ENCODE peak calls at places on chromosomes 11 and 22, in eight cellular contexts. G, F, P, L, B, K, R and I are unnamed samples.

GRCh38 chr11:1388763-1389102 is 1.0 kb upstream of the BRSK2 start:
- DNase-seq in K (no peak), F (no peak), P (no peak), B (no peak), L (no peak), R (no peak), G (no peak), I (no peak)

GRCh38 chr11:107467754-107468153 is 10.1 kb upstream of the CWF19L2 start:
- DNase-seq in B (no peak), R (no peak), P (no peak), L (no peak), K (no peak), G (no peak), F (no peak), I (no peak)

GRCh38 chr11:3709977-3710376 is 38.8 kb upstream of the CHRNA10 start:
- DNase-seq in F (no peak), R (peak; percentile 55), B (no peak), L (no peak), G (peak; percentile 23), P (peak; percentile 54), K (no peak), I (peak; percentile 80)

GRCh38 chr11:33264926-33265325 is 7.7 kb downstream of the HIPK3 start:
- DNase-seq in B (no peak), F (no peak), P (no peak), K (no peak), R (no peak), L (no peak), G (no peak), I (no peak)

GRCh38 chr11:33652001-33652400 is 48.6 kb downstream of the C11orf91 start:
- DNase-seq in R (no peak), L (no peak), F (no peak), P (no peak), B (no peak), G (no peak), K (no peak), I (no peak)

GRCh38 chr22:20946080-20946986 is 20.7 kb upstream of the AIFM3 start:
- DNase-seq in B (no peak), L (peak; percentile 64), P (peak; percentile 24), K (no peak), G (peak; percentile 35), F (peak; percentile 52), R (no peak), I (no peak)

GRCh38 chr11:110430267-110431211 is 791 bp downstream of the FDX1 start:
- DNase-seq in F (peak; percentile 50), K (no peak), P (peak; percentile 47), L (peak; percentile 38), G (peak; percentile 61), R (peak; percentile 48), B (no peak), I (no peak)

GRCh38 chr11:72683782-72684200 is 9.6 kb upstream of the PDE2A start:
- DNase-seq in P (peak; percentile 43), B (no peak), R (peak; percentile 38), L (peak; percentile 49), K (no peak), F (peak; percentile 37), G (peak; percentile 49), I (no peak)

GRCh38 chr11:118608268-118609214 is 1.1 kb downstream of the PHLDB1 start:
- DNase-seq in K (no peak), P (peak; percentile 84), R (peak; percentile 91), F (peak; percentile 92), L (no peak), B (no peak), G (peak; percentile 92), I (no peak)

GRCh38 chr11:34706709-34707461 is 86.0 kb downstream of the EHF start:
- DNase-seq in K (no peak), R (peak; percentile 5), G (no peak), F (no peak), P (no peak), B (no peak), L (no peak), I (no peak)

GRCh38 chr11:46275964-46276641 is 1.4 kb upstream of the CREB3L1 start:
- DNase-seq in R (no peak), B (no peak), L (peak; percentile 76), F (no peak), P (no peak), G (no peak), K (no peak), I (no peak)

GRCh38 chr11:68977781-68978625 is 2.8 kb downstream of the MRGPRD start:
- DNase-seq in G (no peak), R (no peak), P (no peak), K (no peak), L (no peak), F (no peak), B (no peak), I (no peak)

GRCh38 chr22:17890245-17890671 is 116.0 kb upstream of the BID start:
- DNase-seq in P (no peak), K (no peak), R (no peak), B (no peak), L (no peak), G (no peak), F (no peak), I (no peak)

GRCh38 chr22:26958378-26958777 is 301.0 kb downstream of the MIAT start:
- DNase-seq in R (no peak), L (no peak), G (no peak), P (no peak), K (no peak), B (no peak), F (no peak), I (no peak)

GRCh38 chr11:103378931-103379330 is 269.7 kb downstream of the DYNC2H1 start:
- DNase-seq in L (no peak), G (peak; percentile 35), K (no peak), P (no peak), R (no peak), F (peak; percentile 49), B (no peak), I (no peak)

GRCh38 chr11:13210424-13210823 is 67.2 kb upstream of the BMAL1 start:
- DNase-seq in B (no peak), G (peak; percentile 90), P (peak; percentile 81), R (peak; percentile 84), K (no peak), F (peak; percentile 90), L (peak; percentile 58), I (peak; percentile 72)

GRCh38 chr11:60854847-60855725 is 664 bp downstream of the PTGDR2 start:
- DNase-seq in G (no peak), L (no peak), R (no peak), P (no peak), K (no peak), B (no peak), F (no peak), I (no peak)

GRCh38 chr22:44580176-44580575 is 82.1 kb upstream of the RTL6 start:
- DNase-seq in R (no peak), B (no peak), F (no peak), K (no peak), G (no peak), P (no peak), L (no peak), I (no peak)

DNA sequence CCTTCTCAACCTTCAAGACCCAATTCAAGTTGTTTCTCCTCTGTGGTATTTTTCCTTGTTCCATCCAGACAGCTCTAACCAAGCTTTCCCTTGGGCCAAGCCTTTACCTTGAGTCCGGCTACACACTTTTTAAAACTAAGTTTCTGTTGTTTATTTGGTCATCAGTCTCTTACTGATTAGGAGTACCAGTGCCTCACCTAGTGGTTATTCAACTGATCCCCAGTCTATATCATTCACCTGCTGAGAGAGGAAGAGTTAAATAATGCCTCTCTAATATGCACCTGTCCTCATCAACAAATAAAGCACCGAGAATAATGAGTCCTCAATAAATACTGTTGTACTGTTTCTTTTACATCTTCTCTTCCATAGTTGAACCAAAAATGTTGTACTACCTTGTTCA is 160.8 kb downstream of the MSANTD4 start:
- DNase-seq in G (no peak), P (no peak), K (no peak), F (peak; percentile 13), R (no peak), L (no peak), B (no peak), I (no peak)
- H3K4me3 ChIP-seq in G (no peak overlapping the region), P (no peak overlapping the region), K (no peak overlapping the region), F (no peak overlapping the region), R (no peak overlapping the region), L (no peak overlapping the region), B (no peak overlapping the region), I (no peak overlapping the region)

GRCh38 chr11:73931951-73932350 is 18.9 kb upstream of the DNAJB13 start:
- DNase-seq in G (no peak), K (no peak), L (no peak), F (no peak), B (no peak), R (no peak), P (no peak), I (no peak)

GRCh38 chr11:73929388-73929787 is 21.4 kb upstream of the DNAJB13 start:
- DNase-seq in R (no peak), F (no peak), B (no peak), L (no peak), G (no peak), K (no peak), P (no peak), I (no peak)

GRCh38 chr11:73931039-73931645 is 19.7 kb upstream of the DNAJB13 start:
- DNase-seq in G (peak; percentile 89), F (peak; percentile 91), B (no peak), R (peak; percentile 85), P (peak; percentile 82), K (no peak), L (no peak), I (peak; percentile 76)
- TF ChIP-seq CTCF in G (peak; percentile 45), F (peak; percentile 53), B (peak; percentile 26), R (peak; percentile 50), P (peak; percentile 53), K (no peak), L (no peak), I (peak; percentile 53)

DNA sequence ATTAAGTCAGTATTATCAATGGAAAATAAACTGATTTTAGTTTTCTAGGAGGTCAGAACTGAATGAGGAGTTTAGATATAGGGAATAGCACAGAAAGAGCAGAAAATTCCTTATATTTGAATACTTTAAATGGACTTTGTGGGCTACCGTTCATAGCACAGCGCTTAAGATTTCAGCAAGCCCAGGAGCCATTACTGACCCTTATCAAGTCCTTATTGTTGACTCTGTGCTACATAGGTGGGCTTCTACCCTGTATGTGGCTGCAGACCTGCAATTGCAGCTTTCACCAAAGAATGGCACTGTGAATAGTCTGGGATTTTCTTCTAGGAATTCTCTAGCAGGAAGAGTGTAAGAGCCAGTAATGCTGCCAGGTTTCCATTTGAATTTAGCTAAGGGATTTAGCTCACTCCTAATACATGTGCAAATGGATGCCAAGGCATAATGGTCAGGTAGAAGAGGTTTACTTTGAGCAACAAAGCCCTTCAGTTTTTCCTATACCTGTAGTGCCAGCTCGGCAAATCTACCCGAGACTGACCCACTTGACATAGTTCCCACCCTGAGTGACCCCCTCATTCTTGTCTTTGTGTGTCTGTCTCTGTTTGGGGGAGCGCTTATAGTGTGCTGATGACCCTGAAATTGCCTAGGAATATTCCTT is 42.5 kb upstream of the DLAT start:
- DNase-seq in F (no peak), K (no peak), G (no peak), R (no peak), P (no peak), L (no peak), B (no peak), I (no peak)
- H3K4me3 ChIP-seq in F (no peak overlapping the region), K (no peak overlapping the region), G (no peak overlapping the region), R (no peak overlapping the region), P (no peak overlapping the region), L (no peak overlapping the region), B (no peak overlapping the region), I (no peak overlapping the region)

GRCh38 chr11:135074397-135074998 is 662.5 kb upstream of the B3GAT1 start:
- DNase-seq in L (no peak), F (no peak), K (no peak), P (no peak), R (peak; percentile 2), G (peak; percentile 8), B (no peak), I (no peak)
- TF ChIP-seq CTCF in L (no peak), F (peak; percentile 22), K (no peak), P (peak; percentile 39), R (no peak), G (no peak), B (peak; percentile 12), I (peak; percentile 42)